ENCODE peak calls at places on chromosomes 6 and 20, in nine cellular contexts. Y, H, D, F, V, B, K, L and M are unnamed samples.

GRCh38 chr6:119495230-119495683 is 145.7 kb upstream of the MAN1A1 start:
- DNase-seq in D (no peak), Y (no peak), L (no peak), F (no peak), V (no peak), H (no peak), B (no peak), K (no peak), M (no peak)

GRCh38 chr6:151900897-151901485 is 93.5 kb downstream of the ESR1 start:
- DNase-seq in Y (no peak), D (no peak), L (no peak), V (no peak), F (no peak), H (no peak), K (no peak), B (no peak), M (no peak)

GRCh38 chr6:113055086-113055485 is 708.0 kb downstream of the RFPL4B start:
- DNase-seq in B (no peak), L (no peak), H (no peak), V (no peak), F (no peak), Y (no peak), K (no peak), D (no peak), M (no peak)

GRCh38 chr6:159422041-159422984 is 253.1 kb downstream of the FNDC1 start:
- DNase-seq in L (no peak), D (no peak), K (no peak), B (no peak), F (no peak), V (no peak), H (no peak), Y (no peak), M (no peak)

GRCh38 chr6:13761361-13762036 is 49.9 kb upstream of the RANBP9 start:
- DNase-seq in V (no peak), D (no peak), B (no peak), F (no peak), L (no peak), H (no peak), K (no peak), Y (no peak), M (no peak)

GRCh38 chr20:36745234-36745926 is 510 bp downstream of the NDRG3 start:
- DNase-seq in D (peak; percentile 29), H (peak; percentile 17), L (no peak), K (no peak), B (no peak), V (no peak), F (no peak), Y (peak; percentile 31), M (peak; percentile 2)

GRCh38 chr20:688809-689208 is 13.2 kb upstream of the SCRT2 start:
- DNase-seq in H (no peak), F (no peak), K (no peak), B (no peak), V (no peak), L (no peak), D (no peak), Y (no peak), M (no peak)

GRCh38 chr6:8059129-8059528 is 5.1 kb downstream of the BLOC1S5 start:
- DNase-seq in D (no peak), K (no peak), V (no peak), B (no peak), H (peak; percentile 68), Y (no peak), L (no peak), F (no peak), M (no peak)

GRCh38 chr6:29617782-29618557 is 15.0 kb downstream of the GABBR1 start:
- DNase-seq in V (no peak), H (peak; percentile 12), D (no peak), K (no peak), Y (no peak), L (no peak), B (no peak), F (no peak), M (no peak)

GRCh38 chr6:88814909-88815308 is 148.5 kb downstream of the RNGTT start:
- DNase-seq in D (no peak), Y (no peak), B (no peak), K (no peak), L (no peak), F (no peak), V (no peak), H (no peak), M (no peak)

GRCh38 chr6:144140859-144141258 is 9.5 kb upstream of the STX11 start:
- DNase-seq in B (no peak), Y (no peak), L (no peak), V (no peak), F (no peak), K (no peak), D (no peak), H (no peak), M (no peak)

GRCh38 chr20:63696628-63697356 is at the start of gene TNFRSF6B:
- DNase-seq in F (no peak), K (no peak), B (no peak), V (no peak), Y (no peak), L (no peak), H (no peak), D (no peak), M (no peak)

GRCh38 chr6:958531-958930 is 265.6 kb upstream of the EXOC2 start:
- DNase-seq in D (no peak), F (no peak), H (no peak), V (no peak), K (no peak), L (no peak), B (no peak), Y (no peak), M (no peak)

GRCh38 chr20:46202758-46203509 is 84.8 kb downstream of the CD40 start:
- DNase-seq in B (no peak), L (no peak), F (no peak), K (no peak), H (no peak), Y (no peak), V (no peak), D (no peak), M (no peak)

GRCh38 chr6:159077123-159077522 is 32.3 kb upstream of the TAGAP start:
- DNase-seq in V (no peak), L (no peak), H (no peak), F (peak; percentile 45), K (no peak), D (no peak), Y (no peak), B (no peak), M (no peak)

GRCh38 chr6:44472250-44472945 is 84.9 kb downstream of the CDC5L start:
- DNase-seq in K (no peak), L (no peak), F (no peak), Y (no peak), V (no peak), D (no peak), H (no peak), B (no peak), M (no peak)

GRCh38 chr6:40915165-40915564 is 123.9 kb downstream of the UNC5CL start:
- DNase-seq in B (no peak), Y (no peak), V (no peak), F (no peak), L (no peak), K (no peak), D (no peak), H (no peak), M (no peak)

GRCh38 chr20:20195011-20195705 is 142.8 kb downstream of the CFAP61 start:
- DNase-seq in D (no peak), B (no peak), V (no peak), F (no peak), Y (no peak), H (no peak), L (no peak), K (no peak), M (no peak)